ENCODE peak calls at places on chromosomes 4 and X, in five cellular contexts. One of them, this sample, is unnamed.

GRCh38 chr4:73434311-73434710 is 1.7 kb upstream of the AFP start:
- DNase-seq in ELR: peak; percentile 53
- DNase-seq in neuronal stem cell: no peak
- DNase-seq in AG08396: peak; percentile 13
- DNase-seq in mesothelial cell of epicardium: no peak
- DNase-seq in this sample: no peak

GRCh38 chr4:88478247-88478646 is 21.3 kb downstream of the HERC5 start:
- DNase-seq in mesothelial cell of epicardium: no peak
- DNase-seq in AG08396: no peak
- DNase-seq in neuronal stem cell: no peak
- DNase-seq in ELR: no peak
- DNase-seq in this sample: no peak

GRCh38 chr4:179671609-179672008 is 2229.4 kb upstream of the AGA start:
- DNase-seq in mesothelial cell of epicardium: no peak
- DNase-seq in ELR: peak; percentile 40
- DNase-seq in AG08396: no peak
- DNase-seq in neuronal stem cell: no peak
- DNase-seq in this sample: no peak

GRCh38 chrX:101051549-101052302 is at the start of gene TRMT2B:
- DNase-seq in neuronal stem cell: peak; percentile 40
- DNase-seq in AG08396: peak; percentile 74
- DNase-seq in mesothelial cell of epicardium: peak; percentile 67
- DNase-seq in ELR: peak; percentile 82
- DNase-seq in this sample: peak; percentile 49

GRCh38 chr4:48931459-48931858 is 24.9 kb upstream of the OCIAD2 start:
- DNase-seq in AG08396: no peak
- DNase-seq in neuronal stem cell: no peak
- DNase-seq in mesothelial cell of epicardium: no peak
- DNase-seq in ELR: no peak
- DNase-seq in this sample: no peak

GRCh38 chrX:50432760-50433377 is 37.8 kb downstream of the DGKK start:
- DNase-seq in neuronal stem cell: peak; percentile 21
- DNase-seq in ELR: no peak
- DNase-seq in mesothelial cell of epicardium: no peak
- DNase-seq in AG08396: no peak
- DNase-seq in this sample: no peak

GRCh38 chr4:71828450-71828849 is 44.6 kb upstream of the GC start:
- DNase-seq in mesothelial cell of epicardium: no peak
- DNase-seq in ELR: no peak
- DNase-seq in AG08396: no peak
- DNase-seq in neuronal stem cell: no peak
- DNase-seq in this sample: no peak

GRCh38 chrX:36422368-36422767 is 502.8 kb downstream of the CFAP47 start:
- DNase-seq in AG08396: no peak
- DNase-seq in mesothelial cell of epicardium: no peak
- DNase-seq in neuronal stem cell: no peak
- DNase-seq in ELR: no peak
- DNase-seq in this sample: no peak

GRCh38 chr4:140150886-140151699 is 2.9 kb downstream of the MAML3 start:
- DNase-seq in ELR: peak; percentile 92
- DNase-seq in mesothelial cell of epicardium: peak; percentile 87
- DNase-seq in AG08396: peak; percentile 91
- DNase-seq in neuronal stem cell: peak; percentile 91
- DNase-seq in this sample: peak; percentile 87

GRCh38 chrX:64198046-64198445 is 7.5 kb downstream of the AMER1 start:
- DNase-seq in ELR: no peak
- DNase-seq in mesothelial cell of epicardium: no peak
- DNase-seq in neuronal stem cell: no peak
- DNase-seq in AG08396: no peak
- DNase-seq in this sample: no peak

GRCh38 chr4:76610751-76611150 is 175.7 kb downstream of the SHROOM3 start:
- DNase-seq in AG08396: no peak
- DNase-seq in neuronal stem cell: no peak
- DNase-seq in mesothelial cell of epicardium: no peak
- DNase-seq in ELR: no peak
- DNase-seq in this sample: no peak

GRCh38 chrX:42535233-42535632 is 242.7 kb downstream of the PPP1R2C start:
- DNase-seq in mesothelial cell of epicardium: no peak
- DNase-seq in ELR: no peak
- DNase-seq in neuronal stem cell: no peak
- DNase-seq in AG08396: no peak
- DNase-seq in this sample: no peak